ENCODE peak calls at places on chromosomes 16 and 17, in ten cellular contexts. One of them, this sample, is unnamed.

GRCh38 chr17:29840884-29841283 is 89.1 kb downstream of the SSH2 start:
- DNase-seq in NCI-H1436: no peak
- DNase-seq in CD8-positive, alpha-beta memory T cell: no peak
- DNase-seq in adrenal gland: no peak
- DNase-seq in H7: no peak
- DNase-seq in neural crest cell: no peak
- DNase-seq in uterus: no peak
- DNase-seq in NCI-H1092 treated with DMSO at 0.1 percent for 48 hours: no peak
- DNase-seq in stimulated activated naive CD8-positive, alpha-beta T cell treated with anti-CD3 and anti-CD28 coated beads, Interleukin-15, Interleukin-2, amounts not matched to agents 100 U/mL and 50 U/mL, for 24 hours: no peak
- DNase-seq in NCI-H460: no peak
- DNase-seq in this sample: no peak

GRCh38 chr17:802481-802880 is 20.3 kb downstream of the MRM3 start:
- DNase-seq in uterus: no peak
- DNase-seq in H7: peak
- DNase-seq in stimulated activated naive CD8-positive, alpha-beta T cell treated with anti-CD3 and anti-CD28 coated beads, Interleukin-15, Interleukin-2, amounts not matched to agents 100 U/mL and 50 U/mL, for 24 hours: no peak
- DNase-seq in adrenal gland: no peak
- DNase-seq in NCI-H460: no peak
- DNase-seq in NCI-H1436: no peak
- DNase-seq in neural crest cell: no peak
- DNase-seq in NCI-H1092 treated with DMSO at 0.1 percent for 48 hours: no peak
- DNase-seq in CD8-positive, alpha-beta memory T cell: no peak
- DNase-seq in this sample: no peak

GRCh38 chr16:81163671-81164070 is 67.5 kb upstream of the GCSH start:
- DNase-seq in NCI-H460: no peak
- DNase-seq in adrenal gland: no peak
- DNase-seq in NCI-H1092 treated with DMSO at 0.1 percent for 48 hours: no peak
- DNase-seq in stimulated activated naive CD8-positive, alpha-beta T cell treated with anti-CD3 and anti-CD28 coated beads, Interleukin-15, Interleukin-2, amounts not matched to agents 100 U/mL and 50 U/mL, for 24 hours: no peak
- DNase-seq in CD8-positive, alpha-beta memory T cell: no peak
- DNase-seq in H7: no peak
- DNase-seq in neural crest cell: no peak
- DNase-seq in uterus: no peak
- DNase-seq in NCI-H1436: no peak
- DNase-seq in this sample: no peak

GRCh38 chr17:4329838-4330237 is 36.6 kb downstream of the UBE2G1 start:
- DNase-seq in uterus: no peak
- DNase-seq in CD8-positive, alpha-beta memory T cell: no peak
- DNase-seq in NCI-H460: peak
- DNase-seq in NCI-H1092 treated with DMSO at 0.1 percent for 48 hours: no peak
- DNase-seq in H7: no peak
- DNase-seq in NCI-H1436: no peak
- DNase-seq in stimulated activated naive CD8-positive, alpha-beta T cell treated with anti-CD3 and anti-CD28 coated beads, Interleukin-15, Interleukin-2, amounts not matched to agents 100 U/mL and 50 U/mL, for 24 hours: no peak
- DNase-seq in adrenal gland: no peak
- DNase-seq in neural crest cell: no peak
- DNase-seq in this sample: no peak

GRCh38 chr16:69838417-69838990 is 76.4 kb downstream of the WWP2 start:
- DNase-seq in adrenal gland: no peak
- DNase-seq in CD8-positive, alpha-beta memory T cell: no peak
- DNase-seq in stimulated activated naive CD8-positive, alpha-beta T cell treated with anti-CD3 and anti-CD28 coated beads, Interleukin-15, Interleukin-2, amounts not matched to agents 100 U/mL and 50 U/mL, for 24 hours: no peak
- DNase-seq in uterus: no peak
- DNase-seq in NCI-H1436: no peak
- DNase-seq in neural crest cell: no peak
- DNase-seq in H7: peak
- DNase-seq in NCI-H460: no peak
- DNase-seq in NCI-H1092 treated with DMSO at 0.1 percent for 48 hours: no peak
- DNase-seq in this sample: no peak

GRCh38 chr17:63439682-63440081 is 6.4 kb downstream of the CYB561 start:
- DNase-seq in stimulated activated naive CD8-positive, alpha-beta T cell treated with anti-CD3 and anti-CD28 coated beads, Interleukin-15, Interleukin-2, amounts not matched to agents 100 U/mL and 50 U/mL, for 24 hours: no peak
- DNase-seq in adrenal gland: no peak
- DNase-seq in CD8-positive, alpha-beta memory T cell: peak
- DNase-seq in uterus: no peak
- DNase-seq in H7: no peak
- DNase-seq in NCI-H460: no peak
- DNase-seq in neural crest cell: no peak
- DNase-seq in NCI-H1092 treated with DMSO at 0.1 percent for 48 hours: no peak
- DNase-seq in NCI-H1436: no peak
- DNase-seq in this sample: no peak

GRCh38 chr16:7888421-7888820 is 555.8 kb downstream of the RBFOX1 start:
- DNase-seq in CD8-positive, alpha-beta memory T cell: no peak
- DNase-seq in NCI-H1436: no peak
- DNase-seq in NCI-H460: no peak
- DNase-seq in neural crest cell: no peak
- DNase-seq in uterus: no peak
- DNase-seq in NCI-H1092 treated with DMSO at 0.1 percent for 48 hours: no peak
- DNase-seq in stimulated activated naive CD8-positive, alpha-beta T cell treated with anti-CD3 and anti-CD28 coated beads, Interleukin-15, Interleukin-2, amounts not matched to agents 100 U/mL and 50 U/mL, for 24 hours: no peak
- DNase-seq in H7: no peak
- DNase-seq in adrenal gland: no peak
- DNase-seq in this sample: no peak

GRCh38 chr16:23893976-23894375 is 58.2 kb downstream of the PRKCB start:
- DNase-seq in NCI-H1436: no peak
- DNase-seq in CD8-positive, alpha-beta memory T cell: no peak
- DNase-seq in NCI-H1092 treated with DMSO at 0.1 percent for 48 hours: no peak
- DNase-seq in stimulated activated naive CD8-positive, alpha-beta T cell treated with anti-CD3 and anti-CD28 coated beads, Interleukin-15, Interleukin-2, amounts not matched to agents 100 U/mL and 50 U/mL, for 24 hours: no peak
- DNase-seq in H7: no peak
- DNase-seq in NCI-H460: no peak
- DNase-seq in adrenal gland: no peak
- DNase-seq in uterus: no peak
- DNase-seq in neural crest cell: no peak
- DNase-seq in this sample: no peak

GRCh38 chr17:15273141-15273793 is 8.1 kb upstream of the PMP22 start:
- DNase-seq in stimulated activated naive CD8-positive, alpha-beta T cell treated with anti-CD3 and anti-CD28 coated beads, Interleukin-15, Interleukin-2, amounts not matched to agents 100 U/mL and 50 U/mL, for 24 hours: no peak
- DNase-seq in NCI-H1092 treated with DMSO at 0.1 percent for 48 hours: no peak
- DNase-seq in H7: no peak
- DNase-seq in uterus: no peak
- DNase-seq in CD8-positive, alpha-beta memory T cell: no peak
- DNase-seq in NCI-H460: peak
- DNase-seq in NCI-H1436: no peak
- DNase-seq in adrenal gland: no peak
- DNase-seq in neural crest cell: no peak
- DNase-seq in this sample: no peak